ENCODE peak calls at places on chromosome 17, in eight cellular contexts. O is colonic mucosa; Y is CD4-positive, alpha-beta T cell; R is nephron progenitor cell; X is AG09319; A is lower leg skin; S is tibial nerve; M is WTC11. H is an unnamed sample.

GRCh38 chr17:72404872-72405271 is 284.1 kb downstream of the SOX9 start:
- DNase-seq in O (no peak), A (no peak), Y (no peak), M (no peak), S (no peak), R (no peak), X (no peak), H (no peak)

GRCh38 chr17:48024149-48025039 is 13.2 kb downstream of the COPZ2 start:
- DNase-seq in R (peak; percentile 41), A (peak; percentile 49), M (peak; percentile 52), X (no peak), O (peak; percentile 84), Y (peak; percentile 22), S (no peak), H (peak; percentile 44)

GRCh38 chr17:41734139-41734948 is at the start of gene HAP1:
- DNase-seq in X (no peak), S (no peak), Y (peak; percentile 3), A (no peak), M (peak; percentile 78), R (peak; percentile 78), O (no peak), H (peak; percentile 61)

GRCh38 chr17:29250666-29251065 is 4.0 kb downstream of the CRYBA1 start:
- DNase-seq in O (no peak), R (no peak), S (no peak), M (no peak), Y (no peak), A (no peak), X (no peak), H (no peak)

GRCh38 chr17:31564883-31565297 is 173.4 kb downstream of the RAB11FIP4 start:
- DNase-seq in S (no peak), O (no peak), R (no peak), A (no peak), X (no peak), Y (no peak), M (peak; percentile 38), H (no peak)

GRCh38 chr17:65659512-65659911 is 98.1 kb upstream of the AXIN2 start:
- DNase-seq in Y (no peak), M (no peak), X (no peak), S (no peak), O (no peak), R (no peak), A (no peak), H (no peak)

GRCh38 chr17:71234349-71234748 is 886.5 kb upstream of the SOX9 start:
- DNase-seq in S (no peak), X (no peak), Y (no peak), M (no peak), A (no peak), R (no peak), O (no peak), H (no peak)

GRCh38 chr17:14808425-14808824 is 456.7 kb downstream of the PMP22 start:
- DNase-seq in S (no peak), O (no peak), X (no peak), Y (no peak), A (no peak), M (no peak), R (no peak), H (no peak)

GRCh38 chr17:77319211-77320031 is 178.7 kb downstream of the SEC14L1 start:
- DNase-seq in M (peak; percentile 30), S (peak; percentile 85), R (peak; percentile 36), O (peak; percentile 94), A (peak; percentile 93), Y (peak; percentile 50), X (peak; percentile 57), H (peak; percentile 17)

GRCh38 chr17:47239663-47240374 is 13.8 kb upstream of the ITGB3 start:
- DNase-seq in M (no peak), S (peak; percentile 77), R (no peak), O (peak; percentile 65), A (peak; percentile 83), X (peak; percentile 85), Y (no peak), H (no peak)

GRCh38 chr17:9529033-9529748 is 46.4 kb downstream of the STX8 start:
- DNase-seq in S (no peak), A (no peak), X (no peak), R (no peak), M (no peak), Y (no peak), O (no peak), H (no peak)

GRCh38 chr17:61492759-61493526 is 40.7 kb downstream of the TBX4 start:
- DNase-seq in M (no peak), O (no peak), X (peak; percentile 24), Y (no peak), S (no peak), A (no peak), R (no peak), H (no peak)

DNA sequence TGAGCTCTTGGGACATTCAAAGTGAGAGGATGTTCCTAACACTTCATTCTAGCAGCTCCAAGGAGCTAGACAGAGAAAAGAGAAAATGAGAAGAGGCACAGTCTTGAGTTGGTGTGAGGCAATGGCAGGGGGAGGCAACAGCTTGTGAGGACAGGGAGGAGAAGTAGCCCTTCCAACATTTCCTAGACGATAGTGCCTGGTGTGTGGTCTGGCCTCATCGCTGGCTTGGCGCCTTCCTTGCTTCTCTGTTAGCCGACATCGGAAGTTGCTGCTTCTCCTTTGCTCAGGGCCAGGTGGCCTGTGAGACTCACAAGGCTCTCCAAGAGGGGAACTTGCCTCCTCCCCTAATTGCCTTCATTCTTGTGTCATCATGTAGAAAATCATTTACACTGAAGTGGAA is 208.6 kb downstream of the MAP2K4 start:
- DNase-seq in R (no peak), Y (no peak), X (no peak), M (no peak), S (no peak), A (no peak), O (no peak), H (no peak)
- TF ChIP-seq CTCF in R (no peak), Y (no peak), X (no peak), M (no peak), S (no peak), A (no peak), O (no peak), H (no peak)

DNA sequence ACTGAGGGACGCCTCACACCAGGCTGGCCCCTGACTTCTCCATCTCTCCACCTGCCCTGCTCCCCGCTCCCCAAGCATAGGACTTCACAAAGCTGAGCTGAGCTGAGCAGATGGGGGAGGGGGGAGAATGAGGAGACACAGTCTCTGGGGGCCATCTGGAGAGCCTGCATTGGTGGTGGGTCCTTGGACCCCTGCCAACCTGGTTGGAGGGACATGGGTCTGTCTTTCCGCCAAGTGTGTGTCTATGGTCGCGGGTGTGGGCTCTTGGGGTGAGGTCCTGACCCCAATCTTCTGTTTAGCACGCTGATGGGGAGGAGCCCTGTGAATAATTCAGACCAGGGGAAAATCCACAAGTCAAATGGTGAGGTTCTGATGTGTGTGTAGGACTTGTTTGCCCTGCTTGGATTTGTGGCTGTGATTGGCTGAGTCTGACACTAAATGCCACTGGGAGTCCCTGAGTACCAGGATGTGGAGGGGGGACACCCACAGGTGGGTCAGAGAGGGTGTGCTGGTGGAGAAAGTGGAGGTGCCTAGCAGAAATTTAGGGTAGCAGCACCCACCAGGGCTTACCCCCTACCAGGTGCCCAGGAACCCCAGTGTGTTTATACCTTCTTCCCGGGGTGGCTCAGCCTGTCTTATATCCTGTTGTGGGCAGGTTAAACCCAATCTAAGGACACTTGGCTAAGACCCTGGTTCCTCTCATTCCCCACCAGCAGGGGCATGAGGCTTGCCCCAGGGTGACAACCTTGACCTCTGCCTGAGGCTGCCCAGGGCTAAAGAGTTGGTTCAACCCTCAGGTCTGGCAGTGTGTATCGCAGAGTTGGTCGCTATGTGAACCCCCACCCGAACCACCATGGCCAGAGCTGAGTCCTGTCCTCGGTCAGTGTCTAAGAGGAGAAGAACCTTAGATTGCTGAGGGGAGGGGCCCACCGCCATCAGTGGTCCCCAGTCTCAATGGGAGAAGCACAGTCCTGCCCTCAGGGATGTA is 2.1 kb downstream of the FMNL1 start:
- DNase-seq in R (no peak), S (no peak), A (no peak), M (no peak), Y (peak; percentile 23), X (no peak), O (peak; percentile 21), H (no peak)
- TF ChIP-seq CTCF in R (no peak), S (no peak), A (no peak), M (no peak), Y (no peak), X (no peak), O (no peak), H (no peak)

GRCh38 chr17:5522476-5522875 is 36.1 kb downstream of the MIS12 start:
- DNase-seq in M (no peak), X (no peak), Y (no peak), S (no peak), R (no peak), A (no peak), O (no peak), H (no peak)
- TF ChIP-seq CTCF in M (no peak), X (no peak), Y (no peak), S (no peak), R (no peak), A (no peak), O (no peak), H (no peak)

GRCh38 chr17:4560837-4561241 is 462 bp upstream of the GGT6 start:
- DNase-seq in X (no peak), M (peak; percentile 38), Y (no peak), S (no peak), O (peak; percentile 54), R (no peak), A (no peak), H (no peak)

GRCh38 chr17:4566785-4567184 is 6.4 kb upstream of the GGT6 start:
- DNase-seq in A (peak; percentile 55), O (peak; percentile 78), X (no peak), M (peak; percentile 80), S (no peak), Y (no peak), R (peak; percentile 76), H (peak; percentile 74)

GRCh38 chr17:4559851-4560820 is at the start of gene GGT6:
- DNase-seq in A (no peak), S (no peak), O (peak; percentile 94), Y (no peak), M (no peak), X (no peak), R (no peak), H (no peak)

GRCh38 chr17:4562000-4562969 is 1.9 kb upstream of the GGT6 start:
- DNase-seq in M (no peak), X (no peak), O (peak; percentile 52), R (no peak), A (no peak), S (no peak), Y (no peak), H (no peak)

DNA sequence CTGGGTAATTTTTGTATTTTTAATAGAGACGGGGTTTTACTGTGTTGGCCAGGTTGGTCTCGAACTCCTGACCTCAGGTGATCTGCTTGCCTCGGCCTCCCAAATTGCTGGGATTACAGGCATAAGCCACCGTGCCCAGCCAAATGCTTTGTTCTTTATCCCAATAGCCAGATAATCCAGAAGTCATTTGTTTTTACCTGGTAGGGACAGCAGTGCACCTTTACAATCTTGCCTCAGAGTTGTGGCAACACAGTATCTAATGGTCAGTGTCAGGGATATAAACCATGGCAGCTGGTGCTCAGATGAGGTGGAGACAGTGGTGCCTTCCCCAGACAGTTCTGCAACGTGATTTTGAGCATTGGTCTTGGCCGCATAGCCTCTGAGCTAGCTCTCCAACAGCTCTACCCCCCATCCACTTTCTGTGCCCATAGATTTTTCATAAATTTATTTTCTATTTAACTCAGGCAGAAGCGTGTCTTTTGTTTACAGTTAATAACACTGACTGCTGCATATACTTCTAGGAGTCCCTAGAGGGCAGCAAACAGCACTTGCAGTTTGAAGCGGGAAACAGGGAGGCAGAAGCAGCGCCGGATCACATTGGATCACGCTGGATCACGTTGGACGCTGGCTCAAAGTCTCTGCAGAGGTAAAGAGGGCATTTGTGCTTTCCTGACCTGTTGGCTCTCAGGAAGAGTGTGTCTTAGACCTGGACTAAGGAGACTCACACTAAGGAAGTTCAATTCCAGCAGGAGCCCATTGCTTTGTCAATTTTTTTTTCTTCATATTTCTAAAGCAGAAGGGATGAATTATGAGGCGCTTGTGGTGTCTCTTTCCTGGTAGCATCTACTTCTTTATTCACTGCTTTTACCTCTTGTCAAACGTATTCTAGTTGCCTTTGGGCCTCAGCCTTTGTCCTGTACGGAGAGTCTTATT is 5.1 kb upstream of the GGT6 start:
- DNase-seq in X (peak; percentile 25), Y (peak; percentile 43), M (peak; percentile 68), S (no peak), A (peak; percentile 58), R (peak; percentile 59), O (peak; percentile 82), H (no peak)
- TF ChIP-seq CTCF in X (peak; percentile 91), Y (peak; percentile 92), M (peak; percentile 55), S (peak; percentile 52), A (no peak), R (peak; percentile 80), O (peak; percentile 81), H (peak; percentile 72)